ENCODE peak calls at places on chromosomes 6 and 20, in four cellular contexts. H is LoVo, B is GM20000, K is endothelial cell. I is an unnamed sample.

GRCh38 chr20:37315293-37316110 is 26.0 kb downstream of the MANBAL start:
- DNase-seq in H (no peak), B (peak), K (no peak), I (no peak)

GRCh38 chr20:59571591-59572314 is 32.6 kb upstream of the PHACTR3 start:
- DNase-seq in H (peak), B (peak), K (peak), I (peak)

GRCh38 chr6:146850981-146851380 is 252.2 kb downstream of the ADGB start:
- DNase-seq in H (no peak), B (no peak), K (no peak), I (no peak)

GRCh38 chr6:20684474-20684873 is 150.2 kb downstream of the CDKAL1 start:
- DNase-seq in H (no peak), B (no peak), K (no peak), I (no peak)

GRCh38 chr20:21265457-21266190 is 37.5 kb upstream of the XRN2 start:
- DNase-seq in H (no peak), B (no peak), K (no peak), I (no peak)

GRCh38 chr20:46573788-46574581 is 23.5 kb upstream of the OCSTAMP start:
- DNase-seq in H (no peak), B (no peak), K (no peak), I (no peak)

GRCh38 chr6:168043848-168044415 is 35.1 kb downstream of the FRMD1 start:
- DNase-seq in H (no peak), B (no peak), K (no peak), I (no peak)

GRCh38 chr6:42942444-42942843 is 13.2 kb downstream of the CNPY3 start:
- DNase-seq in H (no peak), B (no peak), K (no peak), I (no peak)

GRCh38 chr6:136173519-136174507 is 76.3 kb downstream of the MTFR2 start:
- DNase-seq in H (no peak), B (no peak), K (no peak), I (no peak)

GRCh38 chr20:5918856-5919633 is 31.3 kb downstream of the TRMT6 start:
- DNase-seq in H (peak), B (no peak), K (no peak), I (no peak)

GRCh38 chr6:106883808-106884262 is 90.7 kb downstream of the CD24 start:
- DNase-seq in H (no peak), B (no peak), K (no peak), I (no peak)

GRCh38 chr20:48467622-48468021 is 360.2 kb downstream of the PREX1 start:
- DNase-seq in H (no peak), B (peak), K (no peak), I (no peak)

GRCh38 chr20:7080472-7080871 is 313.0 kb downstream of the BMP2 start:
- DNase-seq in H (no peak), B (no peak), K (no peak), I (no peak)

GRCh38 chr20:24769878-24770627 is 179.0 kb upstream of the CST7 start:
- DNase-seq in H (no peak), B (no peak), K (no peak), I (no peak)

GRCh38 chr20:33994624-33994913 is 858 bp downstream of the RALY start:
- DNase-seq in H (no peak), B (no peak), K (no peak), I (no peak)

GRCh38 chr20:25196701-25197120 is 1.2 kb downstream of the ENTPD6 start:
- DNase-seq in H (no peak), B (no peak), K (no peak), I (peak)

GRCh38 chr20:62367483-62368302 is 581 bp upstream of the LAMA5 start:
- DNase-seq in H (no peak), B (peak), K (no peak), I (no peak)

GRCh38 chr6:76612818-76613452 is 540.5 kb upstream of the IMPG1 start:
- DNase-seq in H (no peak), B (no peak), K (no peak), I (peak)

GRCh38 chr6:108650781-108651180 is 90.1 kb downstream of the FOXO3 start:
- DNase-seq in H (no peak), B (no peak), K (no peak), I (no peak)

GRCh38 chr6:150297327-150298028 is 71.3 kb upstream of the IYD start:
- DNase-seq in H (peak), B (no peak), K (no peak), I (no peak)

GRCh38 chr6:31908791-31909190 is 6.9 kb upstream of the ZBTB12 start:
- DNase-seq in H (no peak), B (peak), K (no peak), I (no peak)

GRCh38 chr6:31414771-31415270 is 11.4 kb downstream of the MICA start:
- DNase-seq in H (no peak), B (no peak), K (no peak), I (no peak)

GRCh38 chr20:49586967-49587587 is 19.1 kb upstream of the PTGIS start:
- DNase-seq in H (no peak), B (no peak), K (no peak), I (no peak)

GRCh38 chr6:132401120-132401940 is at the start of gene MOXD1:
- DNase-seq in H (peak), B (peak), K (peak), I (peak)

GRCh38 chr6:109762769-109763450 is 71.8 kb downstream of the FIG4 start:
- DNase-seq in H (no peak), B (no peak), K (no peak), I (no peak)

GRCh38 chr20:23142162-23143050 is 56.3 kb upstream of the CD93 start:
- DNase-seq in H (no peak), B (peak), K (no peak), I (no peak)

GRCh38 chr6:13305791-13306190 is 22.5 kb downstream of the TBC1D7 start:
- DNase-seq in H (no peak), B (no peak), K (no peak), I (no peak)